ENCODE peak calls at places on chromosomes 16 and 17, in five cellular contexts. N is transverse colon, A is dorsolateral prefrontal cortex, W is breast epithelium, Y is pancreas. B is an unnamed sample. For H3K27me3, the result is how much of the 10 kb centered on the place peaks cover.

GRCh38 chr17:57468932-57469775 is 212.8 kb downstream of the MSI2 start:
- DNase-seq in Y (no peak), W (no peak), N (no peak), A (no peak), B (no peak)

GRCh38 chr17:58308985-58309917 is 19.3 kb downstream of the TSPOAP1 start:
- DNase-seq in N (no peak), W (no peak), Y (no peak), A (no peak), B (no peak)

GRCh38 chr17:61508912-61509311 is 56.7 kb downstream of the TBX4 start:
- DNase-seq in N (no peak), A (no peak), Y (no peak), W (no peak), B (no peak)

GRCh38 chr16:14510939-14511797 is 118.9 kb downstream of the PARN start:
- DNase-seq in W (no peak), A (no peak), Y (no peak), N (no peak), B (no peak)

GRCh38 chr17:31877911-31878702 is 19.1 kb upstream of the COPRS start:
- DNase-seq in A (no peak), W (no peak), Y (no peak), N (no peak), B (no peak)

GRCh38 chr17:77160032-77160876 is 19.5 kb downstream of the SEC14L1 start:
- DNase-seq in W (no peak), A (no peak), Y (no peak), N (no peak), B (no peak)

GRCh38 chr16:56866955-56867830 is 2.2 kb downstream of the SLC12A3 start:
- DNase-seq in A (no peak), Y (no peak), N (peak), W (no peak), B (no peak)

GRCh38 chr16:726438-727290 is at the start of the genes CCDC78 and HAGHL:
- DNase-seq in A (no peak), N (peak), W (no peak), Y (peak), B (peak)

GRCh38 chr16:18953535-18953934 is 27.3 kb upstream of the SMG1 start:
- DNase-seq in N (no peak), W (no peak), A (no peak), Y (no peak), B (no peak)

GRCh38 chr17:10620823-10621222 is 36.3 kb downstream of the MYH3 start:
- DNase-seq in Y (no peak), W (no peak), A (no peak), N (no peak), B (peak)

GRCh38 chr16:2859686-2860265 is 1.8 kb upstream of the PRSS22 start:
- DNase-seq in A (no peak), W (no peak), N (no peak), Y (no peak), B (no peak)

GRCh38 chr17:64984776-64985521 is 65.7 kb upstream of the LRRC37A3 start:
- DNase-seq in Y (no peak), A (no peak), N (peak), W (no peak), B (peak)

GRCh38 chr17:63221941-63222340 is 224.2 kb downstream of the CYB561 start:
- DNase-seq in W (no peak), A (no peak), N (no peak), Y (no peak), B (no peak)

GRCh38 chr16:10946308-10946707 is 1.9 kb downstream of the CLEC16A start:
- DNase-seq in A (no peak), W (no peak), Y (no peak), N (no peak), B (no peak)

GRCh38 chr16:22206847-22207714 is 1.0 kb downstream of the EEF2K start:
- DNase-seq in W (peak), Y (peak), N (peak), A (peak), B (peak)

GRCh38 chr16:54633943-54634362 is 296.7 kb upstream of the IRX5 start:
- DNase-seq in W (no peak), A (no peak), Y (no peak), N (no peak), B (no peak)

GRCh38 chr17:37743875-37744632 is 805 bp downstream of the HNF1B start:
- DNase-seq in W (no peak), N (peak), A (no peak), Y (peak), B (peak)

GRCh38 chr16:27795992-27796614 is 246.2 kb downstream of the KATNIP start:
- DNase-seq in A (no peak), Y (peak), N (peak), W (no peak), B (no peak)

GRCh38 chr17:6567528-6568185 is 11.3 kb upstream of the PITPNM3 start:
- DNase-seq in N (no peak), Y (no peak), W (peak), A (no peak), B (peak)

GRCh38 chr17:81665205-81666091 is 957 bp downstream of the OXLD1 start:
- DNase-seq in A (peak), Y (no peak), N (peak), W (no peak), B (no peak)

GRCh38 chr16:30953511-30954124 is 3.9 kb upstream of the SETD1A start:
- DNase-seq in W (no peak), Y (no peak), A (peak), N (peak), B (no peak)

GRCh38 chr16:83878838-83879237 is 20.1 kb upstream of the MLYCD start:
- DNase-seq in A (no peak), Y (no peak), N (no peak), W (no peak), B (no peak)

GRCh38 chr17:32452281-32452680 is 8.0 kb downstream of the PSMD11 start:
- DNase-seq in W (no peak), A (no peak), N (no peak), Y (no peak), B (no peak)

GRCh38 chr16:81821422-81822128 is 42.5 kb downstream of the PLCG2 start:
- DNase-seq in A (no peak), N (peak), Y (no peak), W (no peak), B (no peak)

GRCh38 chr16:12406840-12407690 is 396.6 kb downstream of the CPPED1 start:
- DNase-seq in A (peak), W (no peak), Y (no peak), N (no peak), B (no peak)

GRCh38 chr16:30348113-30348512 is 7.0 kb downstream of the CD2BP2 start:
- DNase-seq in A (no peak), Y (no peak), W (no peak), N (no peak), B (no peak)

GRCh38 chr17:76772842-76773521 is 35.1 kb downstream of the MFSD11 start:
- DNase-seq in Y (no peak), N (no peak), W (no peak), A (no peak), B (no peak)

GRCh38 chr16:23905027-23905426 is 69.2 kb downstream of the PRKCB start:
- DNase-seq in N (peak), W (no peak), Y (no peak), A (no peak), B (no peak)

GRCh38 chr16:50593410-50594139 is 45.4 kb downstream of the NKD1 start:
- DNase-seq in N (no peak), W (no peak), Y (no peak), A (no peak), B (no peak)

GRCh38 chr17:81239714-81240555 is 817 bp downstream of the NDUFAF8 start:
- DNase-seq in Y (peak), N (no peak), W (no peak), A (no peak), B (no peak)

DNA sequence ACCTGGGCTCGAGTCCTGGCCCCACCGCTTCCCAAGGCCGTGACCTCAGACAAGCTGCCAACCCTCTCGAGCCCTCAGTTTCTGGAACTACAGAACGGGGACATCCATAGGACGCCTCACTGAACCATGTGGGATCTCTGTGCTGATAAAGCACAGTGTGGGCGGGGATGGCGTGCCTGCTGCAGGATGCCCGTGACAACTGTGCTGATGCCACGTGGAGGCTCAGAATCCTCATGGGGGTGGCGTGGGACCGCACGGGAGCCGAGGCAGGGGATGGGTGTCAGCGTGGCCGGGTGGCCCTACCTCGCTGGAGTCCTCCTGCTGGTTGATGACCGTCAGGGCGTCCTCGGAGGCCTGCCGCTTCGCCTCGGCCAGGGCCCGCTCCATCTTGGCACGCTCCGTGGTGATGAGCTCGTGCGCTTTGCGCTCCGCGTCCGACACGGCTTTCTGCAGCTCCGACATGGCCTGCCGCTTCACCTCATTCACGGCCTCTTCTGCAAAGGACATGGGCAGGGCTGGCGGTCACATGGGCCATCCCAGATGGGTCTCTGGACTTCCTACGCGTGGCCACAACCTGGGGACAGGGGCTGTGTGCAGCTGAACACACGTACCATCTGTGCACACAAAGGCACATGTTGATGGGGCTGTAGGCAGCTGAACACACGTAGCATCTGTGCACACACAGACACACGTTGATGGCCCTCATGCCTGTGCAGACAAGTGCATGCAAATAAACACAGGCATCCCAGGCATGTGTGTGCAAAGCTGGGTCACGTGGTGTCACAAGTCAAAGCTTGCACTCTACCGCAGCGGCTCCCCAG is 12.7 kb upstream of the PABPN1L start:
- DNase-seq in N (no peak), W (no peak), Y (no peak), A (no peak), B (no peak)
- H3K27me3 ChIP-seq in N (under half), W (under half), Y (under half), A (under half), B (under half)

GRCh38 chr16:66871840-66872239 is 8.5 kb upstream of the PDP2 start:
- DNase-seq in A (no peak), W (no peak), Y (no peak), N (peak), B (no peak)

GRCh38 chr16:66873685-66874055 is 6.6 kb upstream of the PDP2 start:
- DNase-seq in Y (no peak), N (no peak), A (no peak), W (no peak), B (no peak)

GRCh38 chr16:66874079-66874775 is 6.1 kb upstream of the PDP2 start:
- DNase-seq in Y (no peak), N (no peak), W (no peak), A (no peak), B (no peak)

GRCh38 chr16:66872524-66872923 is 7.8 kb upstream of the PDP2 start:
- DNase-seq in A (no peak), W (no peak), Y (no peak), N (no peak), B (no peak)

GRCh38 chr16:66872927-66873684 is 7.2 kb upstream of the PDP2 start:
- DNase-seq in Y (peak), W (peak), N (peak), A (peak), B (peak)
- H3K4me3 ChIP-seq in Y (peak), W (no peak), N (peak), A (peak), B (peak)

GRCh38 chr16:86195863-86196630 is 297.1 kb downstream of the IRF8 start:
- DNase-seq in N (no peak), A (no peak), Y (no peak), W (no peak), B (no peak)

GRCh38 chr16:86196687-86197391 is 297.9 kb downstream of the IRF8 start:
- DNase-seq in N (no peak), W (no peak), A (no peak), Y (no peak), B (no peak)

GRCh38 chr16:86191663-86192062 is 292.7 kb downstream of the IRF8 start:
- DNase-seq in A (no peak), N (no peak), Y (no peak), W (no peak), B (no peak)

GRCh38 chr16:86189934-86190333 is 291.0 kb downstream of the IRF8 start:
- DNase-seq in N (no peak), Y (no peak), A (no peak), W (no peak), B (no peak)

GRCh38 chr16:86193528-86194193 is 294.7 kb downstream of the IRF8 start:
- DNase-seq in A (no peak), W (no peak), Y (no peak), N (no peak), B (no peak)
- H3K27me3 ChIP-seq in A (half or more), W (half or more), Y (under half), N (under half), B (under half)

DNA sequence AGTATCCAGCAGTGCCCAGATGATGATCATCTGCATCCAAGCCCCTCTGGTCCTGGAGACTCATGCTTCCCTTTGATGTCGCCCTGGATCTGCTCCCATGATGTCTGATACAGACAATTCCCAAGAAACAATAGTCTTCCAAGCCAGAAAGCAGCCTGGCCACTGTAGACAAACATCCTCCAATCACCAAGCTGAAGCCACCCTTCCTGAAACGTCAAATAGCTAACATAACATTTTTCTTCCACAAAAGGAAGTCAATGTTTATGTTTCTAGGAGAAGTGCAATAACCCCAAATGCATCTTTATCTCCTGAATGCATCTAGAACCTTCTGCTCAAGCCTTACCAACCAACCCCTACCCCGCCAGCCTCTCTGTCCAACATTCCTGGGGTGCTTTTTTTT is 1.2 kb upstream of the DPEP2 start:
- DNase-seq in N (no peak), A (no peak), Y (no peak), W (no peak), B (no peak)
- H3K4me3 ChIP-seq in N (no peak), A (no peak), Y (no peak), W (no peak), B (no peak)

DNA sequence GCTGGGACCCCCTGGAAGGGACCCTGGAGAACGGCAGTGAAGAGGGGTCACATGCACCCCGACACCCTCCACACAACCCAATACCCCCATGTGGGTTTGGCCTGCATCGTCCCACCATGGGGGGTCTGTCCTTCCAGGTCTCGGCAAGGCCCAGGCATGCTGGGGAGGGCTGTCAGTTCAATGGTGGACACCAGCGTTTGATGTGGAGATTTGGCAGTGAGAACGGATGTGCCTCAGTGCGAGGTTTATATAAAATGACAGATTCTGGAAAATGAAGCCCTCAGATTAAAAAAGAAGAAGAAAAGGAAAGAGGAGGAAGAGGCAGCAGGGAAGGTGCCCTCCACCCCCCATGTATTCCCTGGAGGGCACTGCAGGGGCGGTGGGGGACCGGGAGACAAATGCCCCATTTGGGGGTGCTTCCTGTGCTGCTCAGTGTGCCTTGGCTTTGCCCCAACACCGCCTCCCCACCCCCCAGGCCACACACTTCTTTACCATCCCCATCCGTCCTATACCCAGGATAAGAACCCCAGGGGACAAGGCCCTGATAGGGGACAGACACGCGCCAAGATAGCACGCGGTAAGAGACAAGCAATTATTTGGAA is 21.1 kb downstream of the RBFOX3 start:
- DNase-seq in A (no peak), N (no peak), Y (peak), W (no peak), B (no peak)
- H3K27me3 ChIP-seq in A (under half), N (under half), Y (under half), W (half or more), B (under half)